ENCODE peak calls at places on chromosomes 3 and 15, in five cellular contexts. One of them, this sample, is unnamed.

GRCh38 chr3:171810278-171811058 is at the start of gene PLD1:
- DNase-seq in HCT116: peak
- DNase-seq in neural crest cell: peak
- DNase-seq in PC-3: peak
- DNase-seq in CD8-positive, alpha-beta T cell: peak
- DNase-seq in this sample: peak

GRCh38 chr15:91135201-91136130 is 35.4 kb downstream of the SV2B start:
- DNase-seq in neural crest cell: no peak
- DNase-seq in PC-3: no peak
- DNase-seq in HCT116: no peak
- DNase-seq in CD8-positive, alpha-beta T cell: no peak
- DNase-seq in this sample: no peak

GRCh38 chr15:38714309-38715072 is 149.9 kb upstream of the RASGRP1 start:
- DNase-seq in CD8-positive, alpha-beta T cell: no peak
- DNase-seq in PC-3: peak
- DNase-seq in HCT116: no peak
- DNase-seq in neural crest cell: no peak
- DNase-seq in this sample: peak

GRCh38 chr3:146464005-146464595 is 5.3 kb downstream of the PLSCR2 start:
- DNase-seq in PC-3: peak
- DNase-seq in neural crest cell: no peak
- DNase-seq in HCT116: no peak
- DNase-seq in CD8-positive, alpha-beta T cell: no peak
- DNase-seq in this sample: peak

GRCh38 chr3:16249336-16249735 is 15.4 kb downstream of the DPH3 start:
- DNase-seq in CD8-positive, alpha-beta T cell: no peak
- DNase-seq in neural crest cell: peak
- DNase-seq in HCT116: peak
- DNase-seq in PC-3: peak
- DNase-seq in this sample: peak

GRCh38 chr3:56987238-56987932 is 73.1 kb upstream of the SPATA12 start:
- DNase-seq in neural crest cell: no peak
- DNase-seq in PC-3: no peak
- DNase-seq in HCT116: no peak
- DNase-seq in CD8-positive, alpha-beta T cell: no peak
- DNase-seq in this sample: no peak

GRCh38 chr15:38549222-38549621 is 15.4 kb downstream of the RASGRP1 start:
- DNase-seq in HCT116: no peak
- DNase-seq in neural crest cell: no peak
- DNase-seq in CD8-positive, alpha-beta T cell: no peak
- DNase-seq in PC-3: no peak
- DNase-seq in this sample: no peak

GRCh38 chr3:155065537-155065936 is 14.6 kb upstream of the MME start:
- DNase-seq in CD8-positive, alpha-beta T cell: no peak
- DNase-seq in HCT116: no peak
- DNase-seq in neural crest cell: no peak
- DNase-seq in PC-3: peak
- DNase-seq in this sample: peak

GRCh38 chr3:49428697-49429100 is 425 bp downstream of the NICN1 start:
- DNase-seq in PC-3: no peak
- DNase-seq in CD8-positive, alpha-beta T cell: no peak
- DNase-seq in neural crest cell: no peak
- DNase-seq in HCT116: no peak
- DNase-seq in this sample: no peak

GRCh38 chr15:68333775-68334470 is 56.4 kb downstream of the FEM1B start:
- DNase-seq in HCT116: no peak
- DNase-seq in CD8-positive, alpha-beta T cell: no peak
- DNase-seq in PC-3: peak
- DNase-seq in neural crest cell: no peak
- DNase-seq in this sample: peak

GRCh38 chr15:27410986-27411385 is 440.0 kb downstream of the GABRG3 start:
- DNase-seq in PC-3: peak
- DNase-seq in neural crest cell: no peak
- DNase-seq in HCT116: no peak
- DNase-seq in CD8-positive, alpha-beta T cell: no peak
- DNase-seq in this sample: no peak

GRCh38 chr3:108132727-108133373 is 42.0 kb upstream of the CD47 start:
- DNase-seq in neural crest cell: no peak
- DNase-seq in PC-3: peak
- DNase-seq in CD8-positive, alpha-beta T cell: no peak
- DNase-seq in HCT116: peak
- DNase-seq in this sample: peak

GRCh38 chr3:21484323-21485154 is 266.5 kb downstream of the ZNF385D start:
- DNase-seq in neural crest cell: peak
- DNase-seq in PC-3: peak
- DNase-seq in HCT116: no peak
- DNase-seq in CD8-positive, alpha-beta T cell: no peak
- DNase-seq in this sample: peak

GRCh38 chr3:175144368-175144767 is 285.2 kb downstream of the NAALADL2 start:
- DNase-seq in HCT116: no peak
- DNase-seq in PC-3: no peak
- DNase-seq in neural crest cell: no peak
- DNase-seq in CD8-positive, alpha-beta T cell: no peak
- DNase-seq in this sample: no peak

GRCh38 chr3:89049119-89049518 is 58.3 kb upstream of the EPHA3 start:
- DNase-seq in PC-3: peak
- DNase-seq in neural crest cell: no peak
- DNase-seq in CD8-positive, alpha-beta T cell: no peak
- DNase-seq in HCT116: no peak
- DNase-seq in this sample: peak

GRCh38 chr3:119427669-119428068 is 35.7 kb downstream of the TMEM39A start:
- DNase-seq in neural crest cell: no peak
- DNase-seq in PC-3: no peak
- DNase-seq in HCT116: no peak
- DNase-seq in CD8-positive, alpha-beta T cell: no peak
- DNase-seq in this sample: no peak

GRCh38 chr3:183252973-183253363 is at the start of gene B3GNT5:
- DNase-seq in PC-3: peak
- DNase-seq in CD8-positive, alpha-beta T cell: no peak
- DNase-seq in HCT116: peak
- DNase-seq in neural crest cell: no peak
- DNase-seq in this sample: peak

GRCh38 chr15:29270169-29270955 is 740 bp upstream of the NSMCE3 start:
- DNase-seq in neural crest cell: no peak
- DNase-seq in PC-3: peak
- DNase-seq in CD8-positive, alpha-beta T cell: peak
- DNase-seq in HCT116: no peak
- DNase-seq in this sample: no peak

GRCh38 chr3:173045770-173046382 is 95.2 kb downstream of the SPATA16 start:
- DNase-seq in CD8-positive, alpha-beta T cell: no peak
- DNase-seq in HCT116: no peak
- DNase-seq in neural crest cell: no peak
- DNase-seq in PC-3: peak
- DNase-seq in this sample: no peak

GRCh38 chr3:42652611-42653302 is 740 bp upstream of the ZBTB47 start:
- DNase-seq in neural crest cell: no peak
- DNase-seq in CD8-positive, alpha-beta T cell: no peak
- DNase-seq in PC-3: peak
- DNase-seq in HCT116: peak
- DNase-seq in this sample: peak

GRCh38 chr3:116299646-116300081 is 145.6 kb downstream of the LSAMP start:
- DNase-seq in CD8-positive, alpha-beta T cell: no peak
- DNase-seq in HCT116: no peak
- DNase-seq in neural crest cell: no peak
- DNase-seq in PC-3: no peak
- DNase-seq in this sample: no peak

GRCh38 chr3:119743921-119744320 is 38.0 kb upstream of the NR1I2 start:
- DNase-seq in HCT116: no peak
- DNase-seq in CD8-positive, alpha-beta T cell: no peak
- DNase-seq in neural crest cell: no peak
- DNase-seq in PC-3: no peak
- DNase-seq in this sample: no peak

DNA sequence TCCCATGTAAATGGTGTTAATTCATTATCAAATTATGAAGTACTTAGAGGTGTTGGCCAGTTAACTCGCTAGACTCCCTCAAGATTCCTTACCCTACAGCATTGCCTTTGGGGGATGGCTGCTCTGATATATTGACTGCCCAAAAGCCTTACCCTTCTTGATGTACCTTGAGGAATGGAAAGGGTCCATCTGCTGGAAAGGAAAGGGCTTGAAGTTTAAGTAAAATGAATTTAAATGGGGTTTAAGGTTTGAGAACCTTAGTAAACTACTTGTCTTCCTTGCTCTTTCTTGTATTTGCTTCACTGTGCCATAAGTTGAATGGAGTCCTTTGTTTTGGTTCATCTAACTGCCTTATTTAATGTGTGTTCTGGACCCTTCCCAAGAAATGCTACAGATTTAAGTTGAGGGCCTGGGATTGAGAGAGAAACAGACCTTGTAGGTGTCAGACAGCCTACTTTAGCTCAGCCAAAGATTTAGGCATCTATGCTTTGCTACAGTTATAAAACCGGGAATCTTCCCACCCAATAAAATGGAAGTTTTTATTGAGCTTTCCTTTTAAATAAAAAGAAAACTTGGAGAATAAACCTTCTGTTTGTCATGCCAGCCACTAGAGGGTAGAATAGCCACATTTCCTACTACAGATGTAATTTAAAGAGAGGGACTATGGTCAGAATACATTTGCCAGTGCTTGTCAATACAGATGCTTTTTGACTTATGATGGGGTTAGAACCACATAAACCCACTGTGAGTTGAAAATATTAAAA is 25.3 kb downstream of the CMSS1 start:
- DNase-seq in HCT116: peak
- DNase-seq in neural crest cell: no peak
- DNase-seq in CD8-positive, alpha-beta T cell: no peak
- DNase-seq in PC-3: peak
- DNase-seq in this sample: peak
- TF ChIP-seq CTCF in HCT116: peak
- TF ChIP-seq CTCF in neural crest cell: peak
- TF ChIP-seq CTCF in CD8-positive, alpha-beta T cell: peak
- TF ChIP-seq CTCF in PC-3: peak
- TF ChIP-seq CTCF in this sample: peak

GRCh38 chr3:156148946-156149348 is 28.6 kb downstream of the KCNAB1 start:
- DNase-seq in CD8-positive, alpha-beta T cell: no peak
- DNase-seq in HCT116: no peak
- DNase-seq in neural crest cell: no peak
- DNase-seq in PC-3: no peak
- DNase-seq in this sample: no peak

GRCh38 chr3:156150434-156151066 is 30.2 kb downstream of the KCNAB1 start:
- DNase-seq in neural crest cell: peak
- DNase-seq in CD8-positive, alpha-beta T cell: peak
- DNase-seq in PC-3: peak
- DNase-seq in HCT116: peak
- DNase-seq in this sample: peak

GRCh38 chr3:156148345-156148945 is 28.1 kb downstream of the KCNAB1 start:
- DNase-seq in CD8-positive, alpha-beta T cell: no peak
- DNase-seq in neural crest cell: no peak
- DNase-seq in PC-3: no peak
- DNase-seq in HCT116: no peak
- DNase-seq in this sample: no peak

GRCh38 chr3:156149781-156150375 is 29.5 kb downstream of the KCNAB1 start:
- DNase-seq in PC-3: no peak
- DNase-seq in CD8-positive, alpha-beta T cell: no peak
- DNase-seq in HCT116: no peak
- DNase-seq in neural crest cell: no peak
- DNase-seq in this sample: no peak

DNA sequence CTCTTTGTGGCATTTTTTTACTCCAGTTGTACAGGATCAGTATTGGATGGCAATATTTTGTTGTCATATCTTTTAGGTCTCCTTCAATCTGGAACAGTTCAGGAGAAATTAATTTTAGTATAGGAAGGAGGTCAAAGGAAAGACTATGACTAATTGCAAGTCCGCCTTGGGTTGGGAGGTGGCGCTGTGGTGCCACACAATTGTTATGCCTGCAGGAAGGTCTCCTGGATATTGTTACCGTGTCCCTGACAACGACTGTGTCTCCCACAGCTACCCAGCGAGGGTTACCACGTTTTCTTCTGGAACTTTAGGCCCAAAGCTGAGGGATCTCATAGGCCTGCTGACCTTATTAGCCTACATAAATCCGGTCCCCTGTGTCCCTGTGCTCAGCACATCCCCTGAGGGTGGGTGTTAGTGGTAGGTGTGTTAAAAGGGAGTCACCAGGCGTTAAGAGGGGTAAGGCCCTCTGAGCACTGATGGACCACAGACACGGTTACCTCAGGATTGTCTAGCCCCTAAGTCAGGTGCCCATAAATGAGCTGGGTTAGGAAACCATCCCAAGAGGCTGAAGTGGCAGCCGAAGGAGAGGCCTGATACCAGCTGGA is 31.5 kb downstream of the KCNAB1 start:
- DNase-seq in PC-3: peak
- DNase-seq in HCT116: peak
- DNase-seq in CD8-positive, alpha-beta T cell: peak
- DNase-seq in neural crest cell: peak
- DNase-seq in this sample: peak
- TF ChIP-seq CTCF in PC-3: peak
- TF ChIP-seq CTCF in HCT116: peak
- TF ChIP-seq CTCF in CD8-positive, alpha-beta T cell: peak
- TF ChIP-seq CTCF in neural crest cell: peak
- TF ChIP-seq CTCF in this sample: peak

GRCh38 chr3:44337253-44337652 is 1.3 kb upstream of the TCAIM start:
- DNase-seq in HCT116: no peak
- DNase-seq in PC-3: peak
- DNase-seq in neural crest cell: no peak
- DNase-seq in CD8-positive, alpha-beta T cell: no peak
- DNase-seq in this sample: no peak
- TF ChIP-seq CTCF in HCT116: no peak
- TF ChIP-seq CTCF in PC-3: no peak
- TF ChIP-seq CTCF in neural crest cell: no peak
- TF ChIP-seq CTCF in CD8-positive, alpha-beta T cell: no peak
- TF ChIP-seq CTCF in this sample: no peak

DNA sequence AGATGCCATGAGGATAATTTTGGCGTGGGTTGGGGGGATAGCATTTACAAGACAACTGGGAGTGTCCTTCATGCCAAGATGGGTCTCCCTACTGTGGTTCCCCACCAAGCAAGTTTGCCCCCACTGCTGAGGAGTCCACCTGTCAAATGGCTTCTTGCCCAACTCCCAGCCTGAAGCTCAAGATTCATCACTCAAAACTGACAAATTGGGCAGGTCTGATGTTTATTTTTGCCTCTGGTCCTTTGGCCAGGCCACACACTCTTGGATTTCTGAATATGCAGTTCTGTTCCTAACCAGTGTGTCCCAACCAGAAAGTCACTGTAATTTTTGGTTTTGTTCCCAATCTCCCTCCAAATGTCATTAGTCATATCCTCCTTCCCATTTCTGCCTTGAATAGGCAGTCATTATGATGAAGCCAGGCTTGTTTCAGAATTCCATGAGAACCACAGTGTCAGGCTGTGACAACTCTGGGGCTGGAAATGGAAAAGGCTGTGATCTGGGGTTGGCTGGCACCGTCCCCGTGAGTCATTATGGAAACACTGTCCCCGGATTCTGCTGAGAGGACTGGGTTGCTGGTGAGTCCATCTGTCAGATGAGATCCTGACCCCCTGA is 29.3 kb upstream of the MEF2A start:
- DNase-seq in HCT116: peak
- DNase-seq in neural crest cell: no peak
- DNase-seq in PC-3: peak
- DNase-seq in CD8-positive, alpha-beta T cell: no peak
- DNase-seq in this sample: peak
- TF ChIP-seq CTCF in HCT116: no peak
- TF ChIP-seq CTCF in neural crest cell: no peak
- TF ChIP-seq CTCF in PC-3: no peak
- TF ChIP-seq CTCF in CD8-positive, alpha-beta T cell: no peak
- TF ChIP-seq CTCF in this sample: no peak

GRCh38 chr3:122265937-122266336 is 59.1 kb upstream of the CSTA start:
- DNase-seq in neural crest cell: no peak
- DNase-seq in HCT116: no peak
- DNase-seq in PC-3: peak
- DNase-seq in CD8-positive, alpha-beta T cell: no peak
- DNase-seq in this sample: no peak
- TF ChIP-seq CTCF in neural crest cell: no peak
- TF ChIP-seq CTCF in HCT116: no peak
- TF ChIP-seq CTCF in PC-3: peak
- TF ChIP-seq CTCF in CD8-positive, alpha-beta T cell: no peak
- TF ChIP-seq CTCF in this sample: no peak